ENCODE peak calls at places on chromosomes 5 and 9, in four cellular contexts. Z, R, U and K are unnamed samples.

GRCh38 chr9:121860744-121861143 is 209.3 kb downstream of the DAB2IP start:
- DNase-seq in Z (no peak), R (no peak), U (no peak), K (no peak)

GRCh38 chr9:84511651-84512050 is 157.9 kb upstream of the NTRK2 start:
- DNase-seq in Z (no peak), R (no peak), U (no peak), K (no peak)

GRCh38 chr9:530681-531080 is 310.8 kb upstream of the DMRT1 start:
- DNase-seq in Z (no peak), R (no peak), U (no peak), K (no peak)

GRCh38 chr9:38713426-38713825 is 6.5 kb downstream of the FAM240B start:
- DNase-seq in Z (peak), R (no peak), U (no peak), K (no peak)

GRCh38 chr5:111730659-111731382 is 26.2 kb downstream of the NREP start:
- DNase-seq in Z (no peak), R (no peak), U (peak), K (no peak)

GRCh38 chr5:172445866-172446265 is 8.5 kb downstream of the SH3PXD2B start:
- DNase-seq in Z (no peak), R (no peak), U (no peak), K (no peak)

GRCh38 chr9:22037954-22038690 is 29.0 kb upstream of the CDKN2B start:
- DNase-seq in Z (no peak), R (no peak), U (peak), K (no peak)

GRCh38 chr5:177448244-177448950 is 1.8 kb downstream of the PRR7 start:
- DNase-seq in Z (no peak), R (no peak), U (no peak), K (no peak)